ENCODE peak calls at places on chromosomes 11 and 22, in seven cellular contexts. L is HepG2, K is H1, S is K562, A is HCT116, T is spleen, B is sigmoid colon. G is an unnamed sample.

GRCh38 chr11:75667268-75667830 is 1.5 kb downstream of the MAP6 start:
- DNase-seq in L (no peak), K (no peak), S (no peak), A (no peak), T (no peak), B (no peak), G (peak)

GRCh38 chr11:65013692-65014145 is 241 bp upstream of the ARL2 start:
- DNase-seq in L (no peak), K (peak), S (peak), A (peak), T (peak), B (peak), G (peak)

GRCh38 chr11:109747839-109748238 is 325.8 kb downstream of the C11orf87 start:
- DNase-seq in L (no peak), K (no peak), S (peak), A (no peak), T (no peak), B (no peak), G (no peak)

GRCh38 chr11:128522063-128522942 is 65.1 kb downstream of the ETS1 start:
- DNase-seq in L (peak), K (peak), S (peak), A (peak), T (peak), B (peak), G (peak)

GRCh38 chr11:128400382-128401203 is 186.8 kb downstream of the ETS1 start:
- DNase-seq in L (no peak), K (no peak), S (no peak), A (no peak), T (no peak), B (no peak), G (no peak)

GRCh38 chr11:122690801-122691649 is 35.5 kb downstream of the UBASH3B start:
- DNase-seq in L (no peak), K (no peak), S (no peak), A (no peak), T (no peak), B (no peak), G (no peak)

GRCh38 chr11:73729594-73730206 is 31.2 kb downstream of the RAB6A start:
- DNase-seq in L (peak), K (peak), S (peak), A (peak), T (no peak), B (no peak), G (no peak)

GRCh38 chr11:63573881-63574855 is 11.0 kb upstream of the PLAAT2 start:
- DNase-seq in L (peak), K (no peak), S (peak), A (no peak), T (no peak), B (peak), G (peak)

GRCh38 chr11:125407046-125407445 is 89.0 kb downstream of the FEZ1 start:
- DNase-seq in L (no peak), K (no peak), S (no peak), A (no peak), T (peak), B (no peak), G (no peak)

GRCh38 chr11:70489276-70489675 is 90.9 kb downstream of the CTTN start:
- DNase-seq in L (no peak), K (no peak), S (no peak), A (no peak), T (peak), B (peak), G (no peak)

GRCh38 chr11:93039841-93040240 is 70.4 kb downstream of the MTNR1B start:
- DNase-seq in L (no peak), K (no peak), S (no peak), A (no peak), T (no peak), B (no peak), G (no peak)

GRCh38 chr11:62850911-62851806 is 11.8 kb upstream of the WDR74 start:
- DNase-seq in L (peak), K (no peak), S (peak), A (peak), T (peak), B (no peak), G (no peak)

GRCh38 chr11:76591416-76591815 is 79.1 kb downstream of the LRRC32 start:
- DNase-seq in L (no peak), K (no peak), S (no peak), A (no peak), T (no peak), B (no peak), G (no peak)

GRCh38 chr22:49936018-49936972 is 17.9 kb downstream of the CRELD2 start:
- DNase-seq in L (peak), K (peak), S (peak), A (no peak), T (peak), B (peak), G (peak)
- TF ChIP-seq POLR2AphosphoS5 in L (no peak), K (no peak), S (no peak), A (no peak), T (peak), B (peak), G (peak)

GRCh38 chr11:121473064-121473777 is 20.5 kb upstream of the SORL1-AS1 start:
- DNase-seq in L (no peak), K (no peak), S (no peak), A (no peak), T (no peak), B (no peak), G (no peak)

GRCh38 chr11:121467965-121468364 is 15.2 kb upstream of the SORL1-AS1 start:
- DNase-seq in L (no peak), K (no peak), S (no peak), A (no peak), T (no peak), B (no peak), G (peak)

GRCh38 chr11:121472310-121472709 is 19.5 kb upstream of the SORL1-AS1 start:
- DNase-seq in L (no peak), K (no peak), S (no peak), A (no peak), T (no peak), B (no peak), G (no peak)

GRCh38 chr11:121469910-121470309 is 17.1 kb upstream of the SORL1-AS1 start:
- DNase-seq in L (no peak), K (no peak), S (no peak), A (no peak), T (no peak), B (no peak), G (no peak)

DNA sequence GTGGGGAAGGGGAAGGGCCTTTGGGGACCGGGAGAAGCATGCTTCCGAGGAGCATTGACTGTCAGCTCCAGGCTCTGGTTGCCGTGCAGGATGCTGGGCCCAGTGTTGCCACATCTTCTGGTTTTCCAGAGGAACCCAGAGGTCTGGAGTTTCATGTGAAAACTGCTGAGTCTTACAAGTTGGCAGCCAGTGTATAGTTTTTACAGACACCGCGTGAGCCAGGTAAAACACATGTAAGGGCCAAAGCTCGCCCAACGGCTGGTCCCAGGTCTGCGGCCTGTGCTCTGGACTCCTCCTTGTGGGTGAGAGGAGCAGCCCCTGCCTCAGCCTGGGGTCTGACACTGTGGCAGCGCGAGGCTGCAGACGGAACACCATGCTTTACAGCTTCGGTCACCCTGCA is 18.4 kb upstream of the SORL1-AS1 start:
- DNase-seq in L (no peak), K (no peak), S (no peak), A (no peak), T (no peak), B (no peak), G (no peak)
- TF ChIP-seq POLR2A in L (no peak), K (no peak), S (no peak), A (no peak), T (no peak), B (no peak), G (no peak)

DNA sequence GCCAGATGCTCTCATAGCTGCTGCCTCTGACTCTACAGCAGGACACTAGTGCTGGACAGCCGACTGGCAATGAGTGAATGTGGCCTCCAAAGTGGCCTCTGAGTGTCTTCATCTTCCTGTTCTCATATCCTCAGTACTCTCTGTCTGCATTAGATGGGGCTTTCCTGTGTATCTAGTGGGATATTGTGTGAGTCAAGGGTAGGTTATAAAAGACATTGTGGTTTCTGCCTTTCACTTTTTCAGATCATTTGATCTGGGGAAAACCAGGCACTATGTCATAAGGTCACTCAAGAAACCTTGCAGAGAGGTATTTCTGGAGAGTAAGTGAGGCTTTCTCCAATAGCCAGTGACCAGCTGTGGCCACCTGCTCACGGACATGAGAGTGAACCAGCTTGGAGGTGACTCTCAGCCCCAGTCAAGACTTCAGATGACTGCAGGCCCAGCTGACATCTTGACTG is 333.6 kb upstream of the NCAM1 start:
- DNase-seq in L (no peak), K (no peak), S (no peak), A (no peak), T (no peak), B (no peak), G (no peak)
- TF ChIP-seq POLR2AphosphoS5 in L (no peak), K (no peak), S (no peak), A (no peak), T (no peak), B (no peak), G (no peak)

DNA sequence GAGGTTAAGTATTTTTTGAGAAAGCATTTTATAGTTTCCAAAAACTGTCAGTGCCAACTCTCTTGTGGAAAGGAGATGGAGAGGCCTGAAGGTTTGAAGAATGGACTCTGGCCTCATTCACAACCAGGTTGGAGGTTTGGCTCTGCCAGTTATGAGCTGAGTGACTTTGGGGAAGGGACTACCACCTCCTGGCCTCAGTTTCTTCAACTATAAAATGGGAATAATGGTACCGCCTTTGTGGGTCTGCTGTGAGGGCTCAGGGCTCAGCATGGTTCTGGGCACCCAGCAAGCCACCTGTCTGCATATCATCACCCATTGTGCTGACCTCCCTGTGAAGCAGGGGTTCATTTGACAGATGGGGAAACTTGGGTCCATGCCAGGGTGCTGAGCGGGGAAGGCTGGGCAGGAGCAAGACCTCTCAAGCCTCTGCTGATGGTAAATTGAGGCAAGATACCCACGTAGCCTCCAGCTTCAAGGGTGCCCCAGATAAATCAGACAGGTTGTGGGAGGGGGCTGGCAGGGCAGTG is 3.5 kb upstream of the LIF start:
- DNase-seq in L (no peak), K (no peak), S (no peak), A (no peak), T (no peak), B (no peak), G (no peak)
- TF ChIP-seq POLR2A in L (no peak), K (no peak), S (no peak), A (no peak), T (no peak), B (no peak), G (no peak)

GRCh38 chr22:46125816-46126770 is 24.2 kb upstream of the PPARA start:
- DNase-seq in L (no peak), K (no peak), S (no peak), A (no peak), T (no peak), B (no peak), G (no peak)
- TF ChIP-seq POLR2AphosphoS5 in L (no peak), K (no peak), S (no peak), A (no peak), T (no peak), B (no peak), G (no peak)

DNA sequence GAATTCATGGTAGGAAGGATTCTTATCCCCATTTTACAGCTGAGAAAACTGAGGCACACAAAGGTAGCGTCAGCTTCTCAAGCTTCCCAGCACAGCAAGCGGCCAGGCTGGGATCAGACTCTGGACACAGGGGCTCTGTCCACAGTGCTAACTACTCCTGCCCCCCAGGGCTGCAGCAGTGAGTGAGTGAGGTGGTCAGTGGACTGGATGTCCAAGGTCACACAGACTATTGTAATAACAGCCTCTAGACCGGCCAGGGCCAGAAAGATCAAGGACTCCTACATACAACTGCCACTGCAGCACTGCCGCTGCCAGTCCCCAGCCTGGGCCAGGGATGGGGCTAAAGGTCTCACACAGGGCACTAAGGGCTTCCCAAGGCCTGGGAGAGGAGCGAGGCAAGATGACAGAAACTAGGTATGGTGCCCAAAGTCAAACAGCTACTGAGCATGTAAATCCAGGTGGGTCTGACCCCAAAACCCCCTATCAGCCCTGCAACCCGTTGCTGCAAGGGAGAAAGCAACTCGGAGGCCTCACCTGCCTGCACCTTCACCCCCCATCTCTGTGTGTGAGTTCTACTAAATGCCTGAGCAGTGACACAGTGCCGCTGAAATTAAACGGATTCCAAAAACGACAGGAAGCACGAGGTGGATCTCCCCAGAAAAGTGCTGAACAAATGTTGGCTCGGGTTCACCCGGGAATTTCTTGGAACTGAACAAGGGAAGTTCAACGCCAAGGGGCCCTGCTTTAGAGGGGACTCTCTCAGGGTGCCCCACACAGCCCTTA is 161.8 kb upstream of the GRK3 start:
- DNase-seq in L (peak), K (no peak), S (peak), A (no peak), T (no peak), B (peak), G (peak)
- TF ChIP-seq POLR2A in L (peak), K (no peak), S (no peak), A (no peak), T (no peak), B (no peak), G (no peak)

GRCh38 chr11:2929511-2929879 is 275 bp upstream of the PHLDA2 start:
- DNase-seq in L (no peak), K (no peak), S (peak), A (peak), T (peak), B (peak), G (peak)

GRCh38 chr11:2927851-2928604 is 1.2 kb downstream of the PHLDA2 start:
- DNase-seq in L (no peak), K (no peak), S (peak), A (no peak), T (peak), B (no peak), G (no peak)

GRCh38 chr11:2926611-2927492 is 2.4 kb downstream of the PHLDA2 start:
- DNase-seq in L (no peak), K (no peak), S (no peak), A (no peak), T (peak), B (no peak), G (no peak)

GRCh38 chr11:2928605-2929510 is at the start of gene PHLDA2:
- DNase-seq in L (no peak), K (no peak), S (peak), A (peak), T (peak), B (peak), G (no peak)

DNA sequence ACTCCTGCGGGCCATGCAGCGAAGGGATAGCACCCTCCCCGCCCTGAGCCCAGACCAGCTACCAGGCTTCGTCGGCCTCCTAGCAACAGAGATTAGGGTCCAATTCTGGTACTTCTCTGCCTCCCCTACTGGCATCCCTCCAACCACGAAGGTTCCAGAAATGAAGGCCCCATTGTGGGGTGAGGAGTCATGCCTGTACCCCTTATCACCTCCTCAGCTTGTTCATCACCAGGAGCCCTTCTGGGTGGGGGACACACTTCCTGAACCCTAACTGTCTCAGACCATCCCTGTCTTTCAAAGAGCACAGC is 1.8 kb downstream of the PHLDA2 start:
- DNase-seq in L (no peak), K (no peak), S (no peak), A (no peak), T (peak), B (peak), G (no peak)
- TF ChIP-seq POLR2AphosphoS5 in L (no peak), K (no peak), S (no peak), A (no peak), T (no peak), B (no peak), G (no peak)

DNA sequence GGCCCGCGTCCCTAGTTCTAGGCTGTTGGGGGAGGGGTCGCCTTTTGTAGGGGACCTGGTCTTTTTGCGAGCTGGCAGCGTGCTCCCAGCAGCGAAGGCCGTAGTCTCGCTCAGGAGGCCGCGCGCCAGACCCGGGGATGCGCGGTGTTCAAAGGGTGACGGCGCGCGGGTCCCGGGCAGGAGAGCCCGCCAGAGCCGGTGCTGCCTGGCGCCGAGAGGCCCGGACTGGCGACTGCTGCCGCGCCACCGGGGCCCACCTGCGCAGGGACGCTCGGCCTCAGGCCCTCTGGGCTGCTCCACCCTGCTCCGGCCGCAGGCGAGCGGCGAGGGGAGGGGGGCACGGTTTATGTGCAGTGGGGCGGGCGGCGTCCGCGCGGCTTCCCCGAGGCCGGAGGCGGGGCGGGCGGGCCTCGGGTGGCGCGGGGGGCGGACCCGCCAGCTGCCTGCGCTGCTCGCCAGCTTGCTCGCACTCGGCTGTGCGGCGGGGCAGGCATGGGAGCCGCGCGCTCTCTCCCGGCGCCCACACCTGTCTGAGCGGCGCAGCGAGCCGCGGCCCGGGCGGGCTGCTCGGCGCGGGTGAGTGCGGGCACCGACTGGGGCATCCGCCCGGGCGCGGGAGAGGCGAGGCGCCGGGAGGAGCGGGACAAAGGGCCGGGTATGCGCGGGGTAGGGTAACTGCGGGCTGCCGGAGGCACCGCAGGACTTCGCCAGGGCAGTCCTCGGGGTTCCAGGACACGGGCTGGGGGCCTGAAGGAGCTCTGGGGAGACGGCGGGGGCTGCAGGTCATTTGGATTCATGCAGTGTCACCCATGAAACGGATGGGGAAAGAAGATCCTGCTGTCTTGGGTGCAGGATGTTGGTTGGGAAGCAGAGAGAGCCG is at the start of gene PRSS23:
- DNase-seq in L (no peak), K (no peak), S (peak), A (no peak), T (peak), B (peak), G (peak)
- TF ChIP-seq POLR2A in L (no peak), K (peak), S (no peak), A (peak), T (no peak), B (peak), G (peak)

DNA sequence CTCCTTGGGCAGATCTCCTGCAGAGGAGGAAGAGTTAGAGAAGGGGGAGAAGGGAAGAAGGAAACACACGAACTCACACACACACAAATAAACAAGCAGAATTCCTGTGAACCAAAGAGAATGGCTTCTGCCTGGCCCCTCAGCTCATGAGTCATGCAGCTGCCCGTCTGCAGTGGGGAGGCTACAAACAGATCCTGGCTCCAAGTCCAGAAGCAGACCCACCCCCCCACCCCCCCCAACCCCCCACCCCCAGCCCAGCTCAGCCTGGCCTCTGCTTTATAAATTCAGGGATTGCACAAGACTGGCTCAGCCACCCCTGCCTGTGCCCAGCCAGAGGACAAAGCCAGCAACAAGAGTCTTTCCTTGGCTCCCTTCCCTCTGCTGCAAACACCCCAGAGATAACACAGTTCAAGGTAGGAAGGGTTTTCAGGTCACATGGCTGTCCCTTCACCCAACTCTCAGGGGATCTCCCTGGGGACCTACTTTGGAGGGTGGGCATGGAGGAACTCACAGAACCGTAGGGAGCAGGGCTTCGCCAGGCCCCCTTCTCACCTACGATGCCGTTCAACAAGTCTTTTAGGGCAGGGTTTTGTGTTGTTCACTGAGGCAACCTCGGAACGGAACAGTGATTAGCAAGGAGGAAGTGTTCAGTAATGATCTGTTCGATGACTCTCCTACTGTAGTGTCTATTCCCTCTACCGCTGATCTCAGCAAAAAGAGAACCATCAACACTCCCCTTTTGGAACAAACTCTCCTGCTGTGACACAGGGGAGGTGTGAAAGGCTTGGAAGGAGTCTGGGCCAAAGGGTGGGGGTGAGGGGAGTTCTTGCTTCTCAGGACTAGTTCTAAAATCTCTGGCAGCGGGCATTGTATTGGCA is 35.5 kb downstream of the RPL27A start:
- DNase-seq in L (peak), K (no peak), S (no peak), A (no peak), T (no peak), B (peak), G (peak)
- TF ChIP-seq POLR2AphosphoS5 in L (no peak), K (no peak), S (no peak), A (no peak), T (no peak), B (peak), G (peak)

GRCh38 chr11:120863359-120863758 is 160.5 kb upstream of the TBCEL start:
- DNase-seq in L (no peak), K (no peak), S (no peak), A (no peak), T (no peak), B (no peak), G (no peak)
- TF ChIP-seq POLR2A in L (no peak), K (no peak), S (no peak), A (no peak), T (no peak), B (no peak), G (no peak)

G was measured in prostate gland.